ENCODE peak calls at places on chromosomes 13 and 19, in five cellular contexts. One of them, this sample, is unnamed. For H3K27me3, the result is how much of the 10 kb centered on the place peaks cover.

GRCh38 chr13:75214846-75215245 is 267.1 kb downstream of the TBC1D4 start:
- DNase-seq in psoas muscle: no peak
- DNase-seq in tibial artery: no peak
- DNase-seq in endodermal cell: no peak
- DNase-seq in esophagus muscularis mucosa: no peak
- DNase-seq in this sample: no peak

GRCh38 chr19:38023245-38023644 is 116.2 kb downstream of the SIPA1L3 start:
- DNase-seq in psoas muscle: no peak
- DNase-seq in tibial artery: no peak
- DNase-seq in endodermal cell: no peak
- DNase-seq in esophagus muscularis mucosa: no peak
- DNase-seq in this sample: no peak

GRCh38 chr19:41957838-41958366 is 1.2 kb downstream of the RABAC1 start:
- DNase-seq in psoas muscle: peak
- DNase-seq in tibial artery: peak
- DNase-seq in endodermal cell: peak
- DNase-seq in esophagus muscularis mucosa: no peak
- DNase-seq in this sample: no peak

GRCh38 chr19:16668176-16668575 is 7.2 kb downstream of the TMEM38A start:
- DNase-seq in psoas muscle: peak
- DNase-seq in tibial artery: no peak
- DNase-seq in endodermal cell: no peak
- DNase-seq in esophagus muscularis mucosa: no peak
- DNase-seq in this sample: no peak

GRCh38 chr13:40189885-40190655 is 476.4 kb downstream of the FOXO1 start:
- DNase-seq in psoas muscle: no peak
- DNase-seq in tibial artery: no peak
- DNase-seq in endodermal cell: peak
- DNase-seq in esophagus muscularis mucosa: no peak
- DNase-seq in this sample: no peak

GRCh38 chr19:30719189-30719990 is 347.2 kb downstream of the ZNF536 start:
- DNase-seq in psoas muscle: peak
- DNase-seq in tibial artery: no peak
- DNase-seq in endodermal cell: peak
- DNase-seq in esophagus muscularis mucosa: no peak
- DNase-seq in this sample: no peak

GRCh38 chr13:105196052-105196451 is 1339.4 kb downstream of the EFNB2 start:
- DNase-seq in psoas muscle: no peak
- DNase-seq in tibial artery: no peak
- DNase-seq in endodermal cell: peak
- DNase-seq in esophagus muscularis mucosa: no peak
- DNase-seq in this sample: no peak

GRCh38 chr13:60755380-60756163 is 358.6 kb downstream of the TDRD3 start:
- DNase-seq in psoas muscle: no peak
- DNase-seq in tibial artery: no peak
- DNase-seq in endodermal cell: peak
- DNase-seq in esophagus muscularis mucosa: no peak
- DNase-seq in this sample: no peak

GRCh38 chr19:41479757-41480191 is 36.8 kb downstream of the ERICH4 start:
- DNase-seq in psoas muscle: no peak
- DNase-seq in tibial artery: peak
- DNase-seq in endodermal cell: no peak
- DNase-seq in esophagus muscularis mucosa: no peak
- DNase-seq in this sample: no peak

GRCh38 chr13:21917046-21918010 is 246.5 kb downstream of the FGF9 start:
- DNase-seq in psoas muscle: no peak
- DNase-seq in tibial artery: no peak
- DNase-seq in endodermal cell: no peak
- DNase-seq in esophagus muscularis mucosa: no peak
- DNase-seq in this sample: no peak

GRCh38 chr13:21909331-21909730 is 238.5 kb downstream of the FGF9 start:
- DNase-seq in psoas muscle: no peak
- DNase-seq in tibial artery: no peak
- DNase-seq in endodermal cell: no peak
- DNase-seq in esophagus muscularis mucosa: no peak
- DNase-seq in this sample: no peak

GRCh38 chr13:21911916-21912315 is 241.0 kb downstream of the FGF9 start:
- DNase-seq in psoas muscle: no peak
- DNase-seq in tibial artery: no peak
- DNase-seq in endodermal cell: no peak
- DNase-seq in esophagus muscularis mucosa: no peak
- DNase-seq in this sample: no peak

GRCh38 chr13:21913010-21913409 is 242.1 kb downstream of the FGF9 start:
- DNase-seq in psoas muscle: no peak
- DNase-seq in tibial artery: no peak
- DNase-seq in endodermal cell: peak
- DNase-seq in esophagus muscularis mucosa: no peak
- DNase-seq in this sample: no peak
- TF ChIP-seq CTCF in psoas muscle: no peak
- TF ChIP-seq CTCF in tibial artery: no peak
- TF ChIP-seq CTCF in endodermal cell: peak
- TF ChIP-seq CTCF in esophagus muscularis mucosa: no peak
- TF ChIP-seq CTCF in this sample: no peak

GRCh38 chr13:45925151-45925550 is 73.6 kb upstream of the SIAH3 start:
- DNase-seq in psoas muscle: no peak
- DNase-seq in tibial artery: no peak
- DNase-seq in endodermal cell: no peak
- DNase-seq in esophagus muscularis mucosa: no peak
- DNase-seq in this sample: no peak
- H3K4me3 ChIP-seq in psoas muscle: no peak
- H3K4me3 ChIP-seq in tibial artery: no peak
- H3K4me3 ChIP-seq in endodermal cell: no peak
- H3K4me3 ChIP-seq in esophagus muscularis mucosa: no peak
- H3K4me3 ChIP-seq in this sample: no peak

GRCh38 chr19:50718255-50719118 is 1.1 kb downstream of the SHANK1 start:
- DNase-seq in psoas muscle: peak
- DNase-seq in tibial artery: no peak
- DNase-seq in endodermal cell: peak
- DNase-seq in esophagus muscularis mucosa: no peak
- DNase-seq in this sample: no peak
- H3K27me3 ChIP-seq in psoas muscle: half or more
- H3K27me3 ChIP-seq in tibial artery: under half
- H3K27me3 ChIP-seq in endodermal cell: under half
- H3K27me3 ChIP-seq in esophagus muscularis mucosa: under half
- H3K27me3 ChIP-seq in this sample: under half

DNA sequence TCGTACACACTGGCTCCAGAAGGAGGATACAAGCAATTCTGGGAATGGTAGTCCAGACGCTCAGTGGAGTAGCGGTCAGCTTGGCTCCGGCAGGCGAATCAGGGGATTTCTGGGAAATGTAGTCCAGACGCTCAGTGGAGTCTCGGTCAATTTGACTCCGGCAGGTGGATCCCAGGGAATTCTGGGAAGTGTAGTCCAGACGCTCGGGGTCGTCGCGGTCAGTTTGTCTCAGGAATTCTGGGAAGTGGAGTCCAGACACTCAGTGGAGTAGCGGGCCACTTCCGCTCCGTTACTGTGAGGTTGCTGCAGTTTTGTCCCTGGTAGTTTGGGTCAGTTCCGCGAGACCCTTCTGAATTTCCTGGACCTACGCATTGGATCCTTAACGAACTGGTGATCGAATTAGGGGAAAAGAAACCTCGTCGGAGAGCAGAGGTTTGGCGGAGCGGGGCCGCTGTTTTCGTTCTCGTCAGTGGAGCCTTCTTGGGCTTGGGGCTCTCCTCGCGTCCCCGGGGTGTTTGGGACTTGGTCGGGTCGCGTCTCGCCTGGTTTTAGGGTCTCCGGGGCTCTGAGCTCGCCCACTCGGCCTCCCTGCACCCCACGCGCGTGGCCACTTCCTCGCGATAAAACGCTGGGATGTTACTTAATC is at the start of gene ZNF225:
- DNase-seq in psoas muscle: peak
- DNase-seq in tibial artery: peak
- DNase-seq in endodermal cell: peak
- DNase-seq in esophagus muscularis mucosa: peak
- DNase-seq in this sample: peak
- TF ChIP-seq CTCF in psoas muscle: peak
- TF ChIP-seq CTCF in tibial artery: no peak
- TF ChIP-seq CTCF in endodermal cell: no peak
- TF ChIP-seq CTCF in esophagus muscularis mucosa: peak
- TF ChIP-seq CTCF in this sample: no peak